ENCODE peak calls at places on chromosomes 16 and 17, in seven cellular contexts. One of them, this sample, is unnamed.

GRCh38 chr17:68293490-68294195 is 2.3 kb downstream of the ARSG start:
- DNase-seq in adrenal gland: no peak
- DNase-seq in naive thymus-derived CD4-positive, alpha-beta T cell: no peak
- DNase-seq in AG09309: no peak
- DNase-seq in adipocyte: no peak
- DNase-seq in NB4: no peak
- DNase-seq in AG10803: no peak
- DNase-seq in this sample: no peak

GRCh38 chr17:72462814-72463213 is 342.0 kb downstream of the SOX9 start:
- DNase-seq in AG10803: no peak
- DNase-seq in NB4: no peak
- DNase-seq in adipocyte: no peak
- DNase-seq in naive thymus-derived CD4-positive, alpha-beta T cell: no peak
- DNase-seq in adrenal gland: no peak
- DNase-seq in AG09309: no peak
- DNase-seq in this sample: no peak

GRCh38 chr17:42018339-42018738 is 1.1 kb upstream of the DNAJC7 start:
- DNase-seq in AG09309: no peak
- DNase-seq in adrenal gland: no peak
- DNase-seq in NB4: peak
- DNase-seq in adipocyte: no peak
- DNase-seq in AG10803: no peak
- DNase-seq in naive thymus-derived CD4-positive, alpha-beta T cell: no peak
- DNase-seq in this sample: no peak

GRCh38 chr17:72977768-72978417 is 114.6 kb downstream of the SLC39A11 start:
- DNase-seq in adipocyte: no peak
- DNase-seq in naive thymus-derived CD4-positive, alpha-beta T cell: no peak
- DNase-seq in NB4: peak
- DNase-seq in AG10803: no peak
- DNase-seq in adrenal gland: no peak
- DNase-seq in AG09309: no peak
- DNase-seq in this sample: no peak

GRCh38 chr16:55062446-55062845 is 131.8 kb downstream of the IRX5 start:
- DNase-seq in adipocyte: peak
- DNase-seq in AG10803: no peak
- DNase-seq in AG09309: no peak
- DNase-seq in adrenal gland: no peak
- DNase-seq in naive thymus-derived CD4-positive, alpha-beta T cell: no peak
- DNase-seq in NB4: no peak
- DNase-seq in this sample: peak

GRCh38 chr17:43556292-43556691 is 10.2 kb upstream of the ETV4 start:
- DNase-seq in naive thymus-derived CD4-positive, alpha-beta T cell: no peak
- DNase-seq in adrenal gland: peak
- DNase-seq in AG10803: peak
- DNase-seq in AG09309: no peak
- DNase-seq in adipocyte: peak
- DNase-seq in NB4: peak
- DNase-seq in this sample: peak

GRCh38 chr17:31269597-31269996 is 27.4 kb downstream of the OMG start:
- DNase-seq in adrenal gland: no peak
- DNase-seq in AG09309: peak
- DNase-seq in AG10803: peak
- DNase-seq in NB4: no peak
- DNase-seq in naive thymus-derived CD4-positive, alpha-beta T cell: no peak
- DNase-seq in adipocyte: peak
- DNase-seq in this sample: peak

GRCh38 chr16:51343411-51343810 is 192.3 kb upstream of the SALL1 start:
- DNase-seq in AG10803: no peak
- DNase-seq in AG09309: no peak
- DNase-seq in naive thymus-derived CD4-positive, alpha-beta T cell: no peak
- DNase-seq in adipocyte: peak
- DNase-seq in NB4: no peak
- DNase-seq in adrenal gland: no peak
- DNase-seq in this sample: peak

GRCh38 chr16:81137012-81137335 is 40.8 kb upstream of the GCSH start:
- DNase-seq in NB4: no peak
- DNase-seq in adrenal gland: no peak
- DNase-seq in adipocyte: peak
- DNase-seq in AG09309: no peak
- DNase-seq in AG10803: peak
- DNase-seq in naive thymus-derived CD4-positive, alpha-beta T cell: no peak
- DNase-seq in this sample: peak

GRCh38 chr17:1469231-1469852 is 13.3 kb upstream of the CRK start:
- DNase-seq in adrenal gland: no peak
- DNase-seq in adipocyte: no peak
- DNase-seq in AG10803: no peak
- DNase-seq in naive thymus-derived CD4-positive, alpha-beta T cell: no peak
- DNase-seq in NB4: peak
- DNase-seq in AG09309: no peak
- DNase-seq in this sample: no peak

GRCh38 chr17:56908061-56908542 is 5.7 kb downstream of the TRIM25 start:
- DNase-seq in adipocyte: no peak
- DNase-seq in naive thymus-derived CD4-positive, alpha-beta T cell: no peak
- DNase-seq in AG10803: no peak
- DNase-seq in AG09309: no peak
- DNase-seq in NB4: peak
- DNase-seq in adrenal gland: peak
- DNase-seq in this sample: no peak

GRCh38 chr17:8056232-8056975 is 17.5 kb downstream of the ALOX15B start:
- DNase-seq in AG10803: peak
- DNase-seq in adipocyte: peak
- DNase-seq in AG09309: peak
- DNase-seq in adrenal gland: no peak
- DNase-seq in NB4: peak
- DNase-seq in naive thymus-derived CD4-positive, alpha-beta T cell: peak
- DNase-seq in this sample: peak

GRCh38 chr17:72077326-72077960 is 43.4 kb upstream of the SOX9 start:
- DNase-seq in adrenal gland: no peak
- DNase-seq in AG09309: no peak
- DNase-seq in adipocyte: no peak
- DNase-seq in naive thymus-derived CD4-positive, alpha-beta T cell: no peak
- DNase-seq in AG10803: no peak
- DNase-seq in NB4: no peak
- DNase-seq in this sample: no peak

GRCh38 chr17:42679001-42679491 is 2.3 kb upstream of the PLEKHH3 start:
- DNase-seq in AG10803: peak
- DNase-seq in naive thymus-derived CD4-positive, alpha-beta T cell: peak
- DNase-seq in adrenal gland: no peak
- DNase-seq in NB4: peak
- DNase-seq in AG09309: no peak
- DNase-seq in adipocyte: peak
- DNase-seq in this sample: peak

GRCh38 chr16:69839798-69840409 is 77.8 kb downstream of the WWP2 start:
- DNase-seq in AG10803: no peak
- DNase-seq in adipocyte: no peak
- DNase-seq in AG09309: no peak
- DNase-seq in adrenal gland: no peak
- DNase-seq in NB4: no peak
- DNase-seq in naive thymus-derived CD4-positive, alpha-beta T cell: no peak
- DNase-seq in this sample: no peak

GRCh38 chr17:2094891-2095535 is 40.1 kb downstream of the HIC1 start:
- DNase-seq in adipocyte: peak
- DNase-seq in adrenal gland: no peak
- DNase-seq in AG10803: peak
- DNase-seq in NB4: peak
- DNase-seq in naive thymus-derived CD4-positive, alpha-beta T cell: no peak
- DNase-seq in AG09309: no peak
- DNase-seq in this sample: peak

GRCh38 chr16:54808890-54809289 is 121.8 kb upstream of the IRX5 start:
- DNase-seq in adipocyte: no peak
- DNase-seq in AG10803: no peak
- DNase-seq in AG09309: no peak
- DNase-seq in adrenal gland: no peak
- DNase-seq in NB4: no peak
- DNase-seq in naive thymus-derived CD4-positive, alpha-beta T cell: no peak
- DNase-seq in this sample: no peak

GRCh38 chr16:3304370-3304769 is 860 bp downstream of the TIGD7 start:
- DNase-seq in adipocyte: peak
- DNase-seq in NB4: peak
- DNase-seq in AG09309: no peak
- DNase-seq in naive thymus-derived CD4-positive, alpha-beta T cell: no peak
- DNase-seq in AG10803: peak
- DNase-seq in adrenal gland: no peak
- DNase-seq in this sample: peak

GRCh38 chr17:15882777-15883176 is 62.2 kb upstream of the ADORA2B start:
- DNase-seq in adrenal gland: peak
- DNase-seq in naive thymus-derived CD4-positive, alpha-beta T cell: no peak
- DNase-seq in AG09309: no peak
- DNase-seq in NB4: no peak
- DNase-seq in adipocyte: no peak
- DNase-seq in AG10803: no peak
- DNase-seq in this sample: no peak

GRCh38 chr16:53773150-53773846 is 69.3 kb downstream of the FTO start:
- DNase-seq in naive thymus-derived CD4-positive, alpha-beta T cell: no peak
- DNase-seq in AG10803: peak
- DNase-seq in AG09309: no peak
- DNase-seq in adipocyte: peak
- DNase-seq in adrenal gland: peak
- DNase-seq in NB4: peak
- DNase-seq in this sample: peak

GRCh38 chr16:58127634-58128033 is 1.5 kb downstream of the CFAP20 start:
- DNase-seq in AG09309: no peak
- DNase-seq in NB4: peak
- DNase-seq in AG10803: peak
- DNase-seq in adrenal gland: no peak
- DNase-seq in adipocyte: peak
- DNase-seq in naive thymus-derived CD4-positive, alpha-beta T cell: no peak
- DNase-seq in this sample: peak

GRCh38 chr17:55845385-55845784 is 94.5 kb downstream of the PCTP start:
- DNase-seq in adrenal gland: peak
- DNase-seq in AG10803: peak
- DNase-seq in NB4: no peak
- DNase-seq in naive thymus-derived CD4-positive, alpha-beta T cell: peak
- DNase-seq in AG09309: no peak
- DNase-seq in adipocyte: peak
- DNase-seq in this sample: peak

GRCh38 chr17:33285413-33285812 is 7.7 kb downstream of the ASIC2 start:
- DNase-seq in AG10803: no peak
- DNase-seq in adrenal gland: no peak
- DNase-seq in naive thymus-derived CD4-positive, alpha-beta T cell: no peak
- DNase-seq in NB4: no peak
- DNase-seq in adipocyte: no peak
- DNase-seq in AG09309: no peak
- DNase-seq in this sample: no peak

GRCh38 chr16:23700509-23700908 is 12.5 kb downstream of the ERN2 start:
- DNase-seq in AG10803: no peak
- DNase-seq in adipocyte: no peak
- DNase-seq in NB4: no peak
- DNase-seq in adrenal gland: no peak
- DNase-seq in naive thymus-derived CD4-positive, alpha-beta T cell: no peak
- DNase-seq in AG09309: no peak
- DNase-seq in this sample: no peak

GRCh38 chr17:67260051-67260987 is 15.3 kb upstream of the HELZ start:
- DNase-seq in AG10803: peak
- DNase-seq in NB4: peak
- DNase-seq in naive thymus-derived CD4-positive, alpha-beta T cell: no peak
- DNase-seq in adipocyte: peak
- DNase-seq in AG09309: peak
- DNase-seq in adrenal gland: no peak
- DNase-seq in this sample: peak

GRCh38 chr16:66905633-66906539 is 12.8 kb downstream of the CDH16 start:
- DNase-seq in adrenal gland: no peak
- DNase-seq in NB4: no peak
- DNase-seq in naive thymus-derived CD4-positive, alpha-beta T cell: no peak
- DNase-seq in AG10803: no peak
- DNase-seq in AG09309: no peak
- DNase-seq in adipocyte: no peak
- DNase-seq in this sample: no peak
- H3K4me3 ChIP-seq in adrenal gland: no peak
- H3K4me3 ChIP-seq in NB4: no peak
- H3K4me3 ChIP-seq in naive thymus-derived CD4-positive, alpha-beta T cell: no peak
- H3K4me3 ChIP-seq in AG10803: no peak
- H3K4me3 ChIP-seq in AG09309: no peak
- H3K4me3 ChIP-seq in adipocyte: no peak
- H3K4me3 ChIP-seq in this sample: no peak

GRCh38 chr16:67538666-67539101 is 10.1 kb downstream of the RIPOR1 start:
- DNase-seq in naive thymus-derived CD4-positive, alpha-beta T cell: no peak
- DNase-seq in adrenal gland: no peak
- DNase-seq in NB4: no peak
- DNase-seq in adipocyte: peak
- DNase-seq in AG10803: peak
- DNase-seq in AG09309: no peak
- DNase-seq in this sample: peak
- H3K4me3 ChIP-seq in naive thymus-derived CD4-positive, alpha-beta T cell: peak
- H3K4me3 ChIP-seq in adrenal gland: no peak
- H3K4me3 ChIP-seq in NB4: no peak
- H3K4me3 ChIP-seq in adipocyte: no peak
- H3K4me3 ChIP-seq in AG10803: peak
- H3K4me3 ChIP-seq in AG09309: peak
- H3K4me3 ChIP-seq in this sample: peak

DNA sequence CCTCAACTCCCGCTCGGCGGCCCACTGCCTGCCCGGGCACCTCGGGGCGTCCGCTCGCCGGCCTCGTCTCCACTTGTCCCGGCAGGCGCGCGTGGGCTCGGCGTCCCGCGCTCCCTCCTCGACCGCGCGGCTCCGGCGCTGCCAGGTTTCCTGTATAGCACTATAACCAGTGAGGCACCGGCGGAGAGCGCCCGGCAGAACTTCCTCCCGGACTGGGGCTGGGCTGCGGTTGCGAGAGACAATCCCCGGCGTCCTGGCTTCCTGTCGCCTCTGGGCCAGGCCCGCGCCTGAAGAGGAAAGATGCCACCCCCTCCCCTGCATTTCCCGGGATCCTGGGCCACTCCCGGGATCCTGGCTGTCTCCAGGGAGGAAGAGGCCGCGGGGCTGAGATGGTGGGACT is 119.3 kb upstream of the SMURF2 start:
- DNase-seq in NB4: peak
- DNase-seq in adipocyte: no peak
- DNase-seq in naive thymus-derived CD4-positive, alpha-beta T cell: peak
- DNase-seq in AG10803: no peak
- DNase-seq in adrenal gland: no peak
- DNase-seq in AG09309: no peak
- DNase-seq in this sample: no peak
- H3K4me3 ChIP-seq in NB4: no peak
- H3K4me3 ChIP-seq in adipocyte: no peak
- H3K4me3 ChIP-seq in naive thymus-derived CD4-positive, alpha-beta T cell: peak
- H3K4me3 ChIP-seq in AG10803: no peak
- H3K4me3 ChIP-seq in adrenal gland: no peak
- H3K4me3 ChIP-seq in AG09309: no peak
- H3K4me3 ChIP-seq in this sample: no peak

DNA sequence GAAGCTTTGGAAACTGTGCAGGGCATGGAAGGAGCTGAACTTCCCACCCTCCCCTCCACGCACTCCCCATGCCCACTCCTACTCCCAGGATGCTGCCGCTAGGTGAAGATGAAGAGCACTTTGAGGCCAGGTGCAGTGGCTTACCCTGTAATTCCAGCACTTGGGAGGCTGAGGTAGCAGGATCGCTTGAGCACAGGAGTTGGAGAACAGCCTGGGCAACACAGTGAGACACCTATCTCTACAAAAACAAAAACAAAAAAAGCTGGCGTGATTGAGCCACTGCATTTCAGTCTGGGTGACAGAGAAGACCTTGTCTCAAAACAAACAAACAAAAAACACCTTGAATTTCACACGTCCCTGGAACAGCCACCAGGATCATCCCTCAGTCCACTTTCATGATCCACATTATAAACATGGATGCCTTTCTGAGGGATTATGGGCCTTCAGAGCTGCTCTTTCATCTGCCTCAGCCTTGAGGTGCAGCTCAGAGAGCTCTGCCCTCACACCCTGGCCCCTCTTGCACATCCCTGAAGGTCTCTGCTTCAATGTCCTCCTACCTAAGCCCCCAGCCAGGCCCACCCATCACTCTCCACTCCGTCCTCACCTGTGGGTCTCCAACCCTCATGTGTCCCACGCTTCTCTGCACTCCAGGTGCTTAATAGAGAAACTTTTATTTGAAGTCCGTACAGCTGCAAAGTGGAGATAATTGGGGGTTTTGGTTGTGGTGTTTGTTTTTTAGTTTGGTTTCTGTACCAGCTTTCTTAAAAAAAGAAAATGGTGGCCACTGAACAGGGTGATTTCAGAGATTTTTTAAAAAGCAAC is 25.8 kb downstream of the PHB1 start:
- DNase-seq in naive thymus-derived CD4-positive, alpha-beta T cell: no peak
- DNase-seq in AG10803: no peak
- DNase-seq in adipocyte: no peak
- DNase-seq in NB4: no peak
- DNase-seq in AG09309: no peak
- DNase-seq in adrenal gland: no peak
- DNase-seq in this sample: no peak
- H3K4me3 ChIP-seq in naive thymus-derived CD4-positive, alpha-beta T cell: peak
- H3K4me3 ChIP-seq in AG10803: no peak
- H3K4me3 ChIP-seq in adipocyte: no peak
- H3K4me3 ChIP-seq in NB4: no peak
- H3K4me3 ChIP-seq in AG09309: no peak
- H3K4me3 ChIP-seq in adrenal gland: no peak
- H3K4me3 ChIP-seq in this sample: no peak

This sample was measured in fibroblast of the aortic adventitia.